ENCODE peak calls at places on chromosome 2, in ten cellular contexts. C is CD8-positive, alpha-beta T cell; R is activated CD4-positive, alpha-beta T cell treated with anti-CD3 and anti-CD28 coated beads for 24 hours; W is RPMI8226; L is Jurkat, Clone E6-1; F is H9; N is LoVo; Q is NCI-H2171 treated with DMSO at 0.1 percent for 48 hours; B is stimulated activated CD4-positive, alpha-beta T cell treated with anti-CD3 and anti-CD28 coated beads, TNF-alpha, amount 100 ng/mL, for 24 hours; V is mesenchymal stem cell. J is an unnamed sample.

GRCh38 chr2:58429285-58429874 is 188.3 kb upstream of the FANCL start:
- DNase-seq in B (no peak), L (no peak), N (no peak), V (peak), C (no peak), W (no peak), Q (no peak), F (no peak), R (no peak), J (no peak)

GRCh38 chr2:105856576-105856975 is 111.9 kb downstream of the NCK2 start:
- DNase-seq in F (no peak), V (no peak), C (no peak), W (no peak), B (no peak), L (peak), Q (no peak), R (no peak), N (no peak), J (no peak)

GRCh38 chr2:85053802-85054201 is 79.4 kb upstream of the TCF7L1 start:
- DNase-seq in N (peak), F (no peak), W (no peak), L (no peak), V (peak), C (no peak), Q (no peak), R (no peak), B (no peak), J (no peak)

GRCh38 chr2:193527146-193527545 is 1332.4 kb upstream of the TMEFF2 start:
- DNase-seq in L (no peak), B (no peak), F (no peak), N (no peak), R (no peak), W (peak), Q (no peak), C (no peak), V (no peak), J (no peak)

GRCh38 chr2:241286348-241287090 is 29.0 kb downstream of the HDLBP start:
- DNase-seq in C (no peak), N (no peak), L (no peak), R (no peak), B (no peak), F (no peak), Q (no peak), V (no peak), W (no peak), J (peak)

GRCh38 chr2:105118960-105119359 is 81.1 kb downstream of the MRPS9 start:
- DNase-seq in R (no peak), V (peak), W (no peak), C (no peak), Q (no peak), F (peak), L (no peak), N (no peak), B (no peak), J (no peak)

GRCh38 chr2:11103984-11104793 is 51.1 kb upstream of the SLC66A3 start:
- DNase-seq in F (no peak), V (no peak), L (peak), W (peak), Q (no peak), C (no peak), R (no peak), N (no peak), B (peak), J (no peak)

GRCh38 chr2:160005908-160006307 is 56.5 kb downstream of the PLA2R1 start:
- DNase-seq in F (no peak), C (no peak), R (no peak), Q (no peak), W (no peak), L (no peak), B (no peak), V (no peak), N (no peak), J (no peak)

GRCh38 chr2:8157621-8158020 is 524.2 kb upstream of the ID2 start:
- DNase-seq in L (no peak), C (no peak), N (no peak), F (no peak), V (no peak), B (no peak), W (no peak), Q (no peak), R (no peak), J (no peak)

J was measured in NCI-H69.